ENCODE peak calls at places on chromosome 11, in ten cellular contexts. T, N, C, D, K, F, U, E, O and A are unnamed samples.

GRCh38 chr11:5815534-5815933 is 6.8 kb downstream of the OR52N2 start:
- DNase-seq in N (no peak), K (no peak), D (no peak), U (no peak), F (no peak), O (no peak), C (no peak), E (no peak), T (no peak), A (peak)

GRCh38 chr11:1116666-1117390 is 40.9 kb upstream of the MUC5AC start:
- DNase-seq in U (no peak), N (no peak), D (no peak), T (no peak), K (no peak), F (no peak), E (no peak), C (no peak), O (no peak), A (no peak)

GRCh38 chr11:128970598-128971190 is 28.0 kb upstream of the TP53AIP1 start:
- DNase-seq in K (no peak), D (no peak), O (no peak), T (no peak), U (no peak), E (no peak), N (no peak), C (no peak), F (no peak), A (no peak)

GRCh38 chr11:77821349-77821851 is 456 bp downstream of the AAMDC start:
- DNase-seq in U (peak), O (no peak), K (no peak), E (peak), F (no peak), D (peak), N (peak), T (peak), C (no peak), A (peak)

GRCh38 chr11:64648551-64648950 is 57.5 kb downstream of the SLC22A12 start:
- DNase-seq in K (no peak), N (no peak), E (no peak), C (no peak), D (no peak), T (no peak), U (no peak), O (no peak), F (no peak), A (no peak)

GRCh38 chr11:1785749-1786261 is 22.1 kb upstream of the CTSD start:
- DNase-seq in N (no peak), T (no peak), O (no peak), D (no peak), F (no peak), C (no peak), U (no peak), E (no peak), K (no peak), A (no peak)

GRCh38 chr11:70854891-70855556 is 397.4 kb downstream of the SHANK2 start:
- DNase-seq in F (no peak), D (no peak), T (no peak), K (no peak), U (no peak), O (peak), C (no peak), N (no peak), E (peak), A (no peak)

GRCh38 chr11:119910056-119910455 is 181.1 kb upstream of the NECTIN1 start:
- DNase-seq in D (no peak), U (no peak), O (no peak), C (no peak), E (no peak), K (no peak), F (no peak), N (no peak), T (no peak), A (no peak)

GRCh38 chr11:107741044-107741823 is 29.4 kb upstream of the SLN start:
- DNase-seq in O (no peak), D (no peak), F (no peak), T (no peak), N (peak), U (peak), K (peak), E (peak), C (peak), A (peak)

GRCh38 chr11:84865791-84866535 is 761.2 kb downstream of the DLG2 start:
- DNase-seq in C (no peak), N (no peak), U (no peak), O (no peak), T (no peak), E (no peak), F (no peak), K (no peak), D (no peak), A (peak)

GRCh38 chr11:59174664-59175033 is 2.7 kb downstream of the DTX4 start:
- DNase-seq in K (no peak), N (no peak), O (no peak), T (no peak), E (no peak), U (peak), D (no peak), F (no peak), C (no peak), A (no peak)

GRCh38 chr11:26188559-26188958 is 143.4 kb upstream of the ANO3 start:
- DNase-seq in K (no peak), U (peak), N (no peak), E (no peak), O (no peak), C (no peak), D (no peak), F (no peak), T (no peak), A (no peak)

GRCh38 chr11:131190446-131190845 is 180.0 kb upstream of the NTM start:
- DNase-seq in N (no peak), T (no peak), D (no peak), C (no peak), U (no peak), F (no peak), K (no peak), E (no peak), O (no peak), A (no peak)

GRCh38 chr11:60193687-60194433 is 11.0 kb upstream of the MS4A6A start:
- DNase-seq in D (peak), T (peak), O (peak), F (peak), U (peak), C (peak), N (peak), K (peak), E (peak), A (peak)

GRCh38 chr11:61880454-61880853 is 10.9 kb downstream of the FADS3 start:
- DNase-seq in C (no peak), U (no peak), F (no peak), N (no peak), T (peak), K (no peak), O (no peak), D (no peak), E (no peak), A (no peak)

GRCh38 chr11:96306933-96307747 is 35.9 kb downstream of the MAML2 start:
- DNase-seq in U (peak), D (peak), O (no peak), T (no peak), F (no peak), C (no peak), N (peak), K (no peak), E (peak), A (peak)

GRCh38 chr11:96137357-96137756 is 205.6 kb downstream of the MAML2 start:
- DNase-seq in D (no peak), F (no peak), K (no peak), N (no peak), U (peak), T (no peak), E (no peak), C (no peak), O (no peak), A (no peak)

GRCh38 chr11:79152511-79152910 is 288.3 kb downstream of the TENM4 start:
- DNase-seq in N (no peak), U (no peak), T (no peak), O (no peak), K (no peak), D (no peak), C (no peak), F (no peak), E (no peak), A (no peak)

GRCh38 chr11:17649696-17650600 is 69.4 kb upstream of the MYOD1 start:
- DNase-seq in F (no peak), O (peak), K (no peak), C (no peak), D (no peak), T (no peak), E (no peak), U (no peak), N (peak), A (peak)

GRCh38 chr11:128502736-128503135 is 84.6 kb downstream of the ETS1 start:
- DNase-seq in K (no peak), O (peak), F (no peak), T (no peak), U (peak), C (no peak), D (no peak), N (no peak), E (no peak), A (peak)

GRCh38 chr11:67272327-67273259 is 6.3 kb downstream of the GRK2 start:
- DNase-seq in T (no peak), K (no peak), E (no peak), D (no peak), F (no peak), O (no peak), C (no peak), N (no peak), U (no peak), A (no peak)

GRCh38 chr11:130854483-130854882 is 61.8 kb downstream of the SNX19 start:
- DNase-seq in K (no peak), F (no peak), O (no peak), C (no peak), D (no peak), T (no peak), N (no peak), U (no peak), E (no peak), A (no peak)

GRCh38 chr11:48088682-48089050 is 108.3 kb downstream of the PTPRJ start:
- DNase-seq in U (no peak), T (no peak), F (no peak), C (no peak), K (no peak), D (no peak), N (no peak), O (no peak), E (peak), A (no peak)

GRCh38 chr11:72930011-72930410 is 115.8 kb downstream of the ATG16L2 start:
- DNase-seq in D (no peak), O (peak), U (peak), K (no peak), F (no peak), C (no peak), E (peak), T (no peak), N (peak), A (peak)

GRCh38 chr11:19836666-19837065 is 124.0 kb downstream of the NAV2 start:
- DNase-seq in T (no peak), O (no peak), F (no peak), K (no peak), U (no peak), E (no peak), N (no peak), D (no peak), C (no peak), A (no peak)

GRCh38 chr11:104164028-104164520 is at the start of gene PDGFD:
- DNase-seq in E (no peak), T (peak), O (peak), C (peak), F (peak), D (peak), K (peak), N (peak), U (peak), A (peak)